ENCODE peak calls at places on chromosomes 6 and 20, in four cellular contexts. M is OCI-LY7, D is psoas muscle, V is NCI-H1105. K is an unnamed sample.
A peak's percentile ranks its signal among the peaks of the same experiment; 100 is the strongest.

GRCh38 chr20:24638546-24639166 is 169.2 kb downstream of the SYNDIG1 start:
- DNase-seq in M (no peak), D (no peak), V (no peak), K (no peak)

GRCh38 chr20:51750037-51750769 is 18.0 kb downstream of the ATP9A start:
- DNase-seq in M (no peak), D (peak; percentile 73), V (no peak), K (no peak)

GRCh38 chr20:51338692-51339440 is 203.7 kb downstream of the NFATC2 start:
- DNase-seq in M (no peak), D (no peak), V (no peak), K (no peak)

GRCh38 chr6:64672131-64672530 is 1034.9 kb downstream of the EYS start:
- DNase-seq in M (no peak), D (no peak), V (no peak), K (no peak)

GRCh38 chr6:165092881-165093595 is 216.4 kb downstream of the C6orf118 start:
- DNase-seq in M (no peak), D (no peak), V (no peak), K (no peak)

GRCh38 chr20:25017257-25017803 is 24.8 kb upstream of the APMAP start:
- DNase-seq in M (no peak), D (no peak), V (peak; percentile 91), K (no peak)

GRCh38 chr6:107956586-107957164 is 1.3 kb downstream of the SEC63 start:
- DNase-seq in M (peak; percentile 44), D (no peak), V (no peak), K (no peak)

GRCh38 chr6:27019651-27020552 is 227.6 kb upstream of the PRSS16 start:
- DNase-seq in M (no peak), D (peak; percentile 85), V (peak; percentile 88), K (peak; percentile 79)

GRCh38 chr20:17969884-17970409 is 1.1 kb downstream of the MGME1 start:
- DNase-seq in M (peak; percentile 83), D (peak; percentile 26), V (no peak), K (no peak)

GRCh38 chr20:33826270-33826897 is 15.2 kb downstream of the CHMP4B start:
- DNase-seq in M (no peak), D (no peak), V (no peak), K (no peak)

GRCh38 chr20:57594092-57594911 is 25.9 kb downstream of the ZBP1 start:
- DNase-seq in M (peak; percentile 63), D (peak; percentile 44), V (peak; percentile 15), K (no peak)

GRCh38 chr20:44832724-44833123 is 22.4 kb upstream of the RIMS4 start:
- DNase-seq in M (peak; percentile 25), D (no peak), V (no peak), K (no peak)

GRCh38 chr6:2465336-2465735 is 219.9 kb upstream of the GMDS start:
- DNase-seq in M (no peak), D (no peak), V (no peak), K (no peak)

GRCh38 chr6:112560651-112561050 is 213.5 kb downstream of the RFPL4B start:
- DNase-seq in M (no peak), D (no peak), V (no peak), K (no peak)

GRCh38 chr20:4061989-4062388 is 46.6 kb upstream of the RNF24 start:
- DNase-seq in M (no peak), D (no peak), V (no peak), K (no peak)

GRCh38 chr6:151148111-151148510 is 91.7 kb upstream of the AKAP12 start:
- DNase-seq in M (no peak), D (no peak), V (no peak), K (no peak)

GRCh38 chr20:48797275-48797825 is 30.4 kb downstream of the PREX1 start:
- DNase-seq in M (no peak), D (peak; percentile 36), V (no peak), K (no peak)

GRCh38 chr20:23641936-23642751 is 4.4 kb upstream of the CST3 start:
- DNase-seq in M (no peak), D (peak; percentile 72), V (no peak), K (no peak)

GRCh38 chr6:15441982-15442381 is 196.1 kb downstream of the JARID2 start:
- DNase-seq in M (no peak), D (no peak), V (no peak), K (no peak)

GRCh38 chr6:11824986-11825385 is 46.4 kb upstream of the ADTRP start:
- DNase-seq in M (no peak), D (no peak), V (no peak), K (no peak)

GRCh38 chr20:45037050-45037449 is 63.9 kb downstream of the KCNS1 start:
- DNase-seq in M (no peak), D (no peak), V (no peak), K (no peak)

GRCh38 chr6:161168281-161168891 is 105.5 kb downstream of the AGPAT4 start:
- DNase-seq in M (no peak), D (peak; percentile 57), V (peak; percentile 56), K (no peak)

GRCh38 chr20:63176448-63177133 is 39.3 kb downstream of the YTHDF1 start:
- DNase-seq in M (no peak), D (no peak), V (no peak), K (no peak)

K was measured in NCI-H1436 treated with DMSO at 0.1 percent for 48 hours.